ENCODE peak calls at places on chromosome 3, in four cellular contexts. B is WTC11; W is stimulated activated CD4-positive, alpha-beta T cell treated with anti-CD3 and anti-CD28 coated beads, Interleukin-2, amount 100 ng/mL, for 48 hours; X is T-helper 9 cell. D is an unnamed sample.
A peak's percentile ranks its signal among the peaks of the same experiment; 100 is the strongest.

GRCh38 chr3:21942328-21942727 is 191.3 kb upstream of the ZNF385D start:
- DNase-seq in B (no peak), W (no peak), X (no peak), D (no peak)

GRCh38 chr3:130609166-130609574 is 92.2 kb downstream of the COL6A6 start:
- DNase-seq in B (no peak), W (no peak), X (no peak), D (no peak)

GRCh38 chr3:132530624-132531023 is 66.4 kb upstream of the ACKR4 start:
- DNase-seq in B (no peak), W (no peak), X (no peak), D (no peak)

GRCh38 chr3:54191220-54191619 is 68.9 kb downstream of the CACNA2D3 start:
- DNase-seq in B (no peak), W (no peak), X (no peak), D (no peak)

GRCh38 chr3:16290007-16290826 is 25.2 kb downstream of the OXNAD1 start:
- DNase-seq in B (peak; percentile 51), W (peak; percentile 44), X (peak; percentile 55), D (no peak)

GRCh38 chr3:75303676-75304075 is 360.5 kb upstream of the FRG2C start:
- DNase-seq in B (no peak), W (no peak), X (no peak), D (no peak)

GRCh38 chr3:117721866-117722265 is 1012.3 kb downstream of the TUSC7 start:
- DNase-seq in B (no peak), W (no peak), X (no peak), D (no peak)

GRCh38 chr3:158313344-158313927 is 203.5 kb downstream of the RSRC1 start:
- DNase-seq in B (no peak), W (no peak), X (no peak), D (no peak)

GRCh38 chr3:174440350-174440716 is 418.8 kb upstream of the NAALADL2 start:
- DNase-seq in B (no peak), W (no peak), X (no peak), D (no peak)

GRCh38 chr3:120396469-120396868 is 47.3 kb upstream of the LRRC58 start:
- DNase-seq in B (no peak), W (no peak), X (no peak), D (no peak)

GRCh38 chr3:122786067-122786466 is 7.6 kb downstream of the HSPBAP1 start:
- DNase-seq in B (no peak), W (no peak), X (no peak), D (no peak)

GRCh38 chr3:37321260-37321852 is 147.0 kb upstream of the LRRFIP2 start:
- DNase-seq in B (no peak), W (no peak), X (no peak), D (no peak)

GRCh38 chr3:45365060-45365459 is 23.3 kb upstream of the LARS2 start:
- DNase-seq in B (no peak), W (no peak), X (no peak), D (no peak)

GRCh38 chr3:51384145-51384729 is 854 bp upstream of the MANF start:
- DNase-seq in B (no peak), W (no peak), X (no peak), D (peak; percentile 25)

GRCh38 chr3:184336484-184337230 is 743 bp upstream of the FAM131A start:
- DNase-seq in B (no peak), W (no peak), X (no peak), D (no peak)

GRCh38 chr3:126135398-126136076 is 44.8 kb downstream of the ALDH1L1 start:
- DNase-seq in B (peak; percentile 7), W (no peak), X (no peak), D (no peak)

GRCh38 chr3:12758025-12758830 is 831 bp downstream of the TMEM40 start:
- DNase-seq in B (no peak), W (no peak), X (no peak), D (peak; percentile 42)

GRCh38 chr3:14839236-14839635 is 20.5 kb downstream of the FGD5 start:
- DNase-seq in B (no peak), W (no peak), X (no peak), D (no peak)

GRCh38 chr3:187242900-187243299 is 45.6 kb downstream of the RTP1 start:
- DNase-seq in B (no peak), W (no peak), X (no peak), D (no peak)

D was measured in GM19239.